ENCODE peak calls at places on chromosome 19, in four cellular contexts. S is psoas muscle, N is right lobe of liver, E is thoracic aorta. A is an unnamed sample.

GRCh38 chr19:7872306-7873204 is 1.6 kb downstream of the PRR36 start:
- DNase-seq in S (no peak), N (peak; percentile 48), E (no peak), A (no peak)

GRCh38 chr19:18191640-18192062 is 1.4 kb upstream of the MPV17L2 start:
- DNase-seq in S (no peak), N (no peak), E (no peak), A (no peak)

GRCh38 chr19:2010135-2010668 is 5.3 kb downstream of the BTBD2 start:
- DNase-seq in S (no peak), N (no peak), E (no peak), A (no peak)

GRCh38 chr19:35995655-35995993 is 636 bp downstream of the SDHAF1 start:
- DNase-seq in S (peak; percentile 76), N (peak; percentile 68), E (no peak), A (peak; percentile 72)

GRCh38 chr19:15652559-15653278 is 12.0 kb downstream of the CYP4F3 start:
- DNase-seq in S (no peak), N (no peak), E (no peak), A (no peak)

GRCh38 chr19:24140099-24140498 is 53.1 kb downstream of the ZNF254 start:
- DNase-seq in S (no peak), N (no peak), E (no peak), A (no peak)

GRCh38 chr19:42246869-42247630 is 4.6 kb upstream of the GSK3A start:
- DNase-seq in S (no peak), N (no peak), E (no peak), A (no peak)

GRCh38 chr19:41844601-41845000 is at the start of gene LYPD4:
- DNase-seq in S (no peak), N (no peak), E (no peak), A (peak; percentile 12)

GRCh38 chr19:12075538-12076139 is 11.1 kb downstream of the ZNF844 start:
- DNase-seq in S (no peak), N (no peak), E (no peak), A (no peak)

GRCh38 chr19:5452594-5453565 is 2.3 kb upstream of the ZNRF4 start:
- DNase-seq in S (no peak), N (no peak), E (no peak), A (peak; percentile 14)

GRCh38 chr19:50187937-50188336 is 15.5 kb upstream of the MYH14 start:
- DNase-seq in S (no peak), N (no peak), E (no peak), A (no peak)

A was measured in activated CD8-positive, alpha-beta T cell treated with anti-CD3 and anti-CD28 coated beads for 36 hours.